ENCODE peak calls at places on chromosomes 4 and X, in six cellular contexts. C is MM.1S, N is neural progenitor cell, Z is HCT116, B is PC-3, X is SK-N-SH. T is an unnamed sample.

GRCh38 chr4:8642651-8643321 is 50.2 kb downstream of the CPZ start:
- DNase-seq in C (no peak), N (no peak), Z (no peak), B (no peak), X (no peak), T (no peak)

GRCh38 chr4:154004859-154005520 is 216.1 kb upstream of the SFRP2 start:
- DNase-seq in C (no peak), N (no peak), Z (no peak), B (no peak), X (no peak), T (peak)

GRCh38 chr4:126627255-126627654 is 1005.5 kb upstream of the INTU start:
- DNase-seq in C (no peak), N (peak), Z (peak), B (peak), X (peak), T (peak)

GRCh38 chr4:147801820-147802219 is 69.9 kb downstream of the ARHGAP10 start:
- DNase-seq in C (no peak), N (peak), Z (no peak), B (no peak), X (no peak), T (no peak)

GRCh38 chr4:187103351-187103750 is 379.7 kb upstream of the FAT1 start:
- DNase-seq in C (no peak), N (no peak), Z (no peak), B (no peak), X (no peak), T (no peak)

GRCh38 chr4:170226288-170226687 is 136.5 kb upstream of the AADAT start:
- DNase-seq in C (no peak), N (no peak), Z (no peak), B (peak), X (no peak), T (no peak)

GRCh38 chrX:153944140-153944799 is at the start of gene RENBP:
- DNase-seq in C (peak), N (peak), Z (no peak), B (no peak), X (peak), T (no peak)

GRCh38 chr4:54554339-54554990 is 103.3 kb upstream of the KIT start:
- DNase-seq in C (no peak), N (no peak), Z (no peak), B (peak), X (no peak), T (no peak)

GRCh38 chr4:124640037-124640730 is 72.3 kb downstream of the ANKRD50 start:
- DNase-seq in C (no peak), N (no peak), Z (peak), B (peak), X (no peak), T (peak)

GRCh38 chr4:172149329-172149728 is 336.1 kb downstream of the GALNTL6 start:
- DNase-seq in C (no peak), N (no peak), Z (no peak), B (no peak), X (no peak), T (no peak)

GRCh38 chr4:172142331-172142738 is 329.1 kb downstream of the GALNTL6 start:
- DNase-seq in C (no peak), N (no peak), Z (no peak), B (peak), X (no peak), T (peak)

GRCh38 chr4:172152284-172152683 is 339.1 kb downstream of the GALNTL6 start:
- DNase-seq in C (no peak), N (no peak), Z (no peak), B (no peak), X (no peak), T (no peak)

GRCh38 chr4:172143605-172144314 is 330.6 kb downstream of the GALNTL6 start:
- DNase-seq in C (no peak), N (no peak), Z (no peak), B (no peak), X (peak), T (no peak)

DNA sequence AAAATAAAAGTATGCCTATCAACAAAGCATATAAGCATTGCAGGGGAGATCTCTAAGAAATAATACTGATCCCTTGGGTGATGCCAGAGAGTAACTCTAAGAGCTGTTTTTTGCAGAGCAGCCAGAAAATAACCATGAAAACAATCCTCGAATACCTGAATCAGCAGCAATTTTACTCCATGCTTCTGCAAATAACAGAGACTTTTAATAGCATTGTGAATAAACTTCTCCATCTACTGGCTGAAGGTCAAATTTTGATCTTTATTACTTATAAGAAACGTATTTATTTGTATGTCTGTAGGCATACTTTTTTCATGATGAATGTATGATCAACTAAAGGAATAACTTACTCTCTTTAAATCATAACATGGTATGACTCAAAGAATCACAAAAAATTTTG is 334.5 kb downstream of the GALNTL6 start:
- DNase-seq in C (no peak), N (no peak), Z (no peak), B (peak), X (no peak), T (peak)
- TF ChIP-seq EZH2phosphoT487 in C (no peak), N (no peak), Z (no peak), B (no peak), X (no peak), T (no peak)

GRCh38 chrX:140157143-140157542 is 191.8 kb upstream of the CXorf66 start:
- DNase-seq in C (no peak), N (no peak), Z (no peak), B (no peak), X (no peak), T (no peak)
- H3K4me2 ChIP-seq in C (no peak), N (no peak), Z (no peak), B (no peak), X (no peak), T (no peak)

DNA sequence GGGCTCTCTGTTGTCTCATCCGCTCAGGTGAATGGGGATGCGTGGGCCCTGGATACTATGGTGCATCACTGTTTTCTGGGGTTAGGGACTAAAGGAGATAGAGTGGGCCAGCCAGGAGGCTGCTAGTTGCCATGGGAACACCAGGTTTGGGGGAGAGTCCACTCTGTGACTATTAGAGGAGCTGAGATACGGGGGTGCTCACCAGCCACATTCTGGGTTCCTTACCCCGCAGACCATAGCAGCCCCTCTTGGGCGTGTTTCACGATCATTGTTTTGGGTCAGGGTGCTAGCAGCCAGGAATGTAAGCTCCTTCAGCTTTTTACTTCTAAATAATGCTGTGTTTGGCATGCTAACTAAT is 4.6 kb downstream of the EFNB1 start:
- DNase-seq in C (no peak), N (no peak), Z (no peak), B (no peak), X (no peak), T (no peak)
- H3K9ac ChIP-seq in C (no peak), N (no peak), Z (no peak), B (no peak), X (no peak), T (no peak)

GRCh38 chrX:13109811-13110210 is 65.4 kb upstream of the FAM9C start:
- DNase-seq in C (no peak), N (no peak), Z (no peak), B (no peak), X (no peak), T (peak)
- TF ChIP-seq EZH2phosphoT487 in C (no peak), N (no peak), Z (no peak), B (no peak), X (no peak), T (no peak)

DNA sequence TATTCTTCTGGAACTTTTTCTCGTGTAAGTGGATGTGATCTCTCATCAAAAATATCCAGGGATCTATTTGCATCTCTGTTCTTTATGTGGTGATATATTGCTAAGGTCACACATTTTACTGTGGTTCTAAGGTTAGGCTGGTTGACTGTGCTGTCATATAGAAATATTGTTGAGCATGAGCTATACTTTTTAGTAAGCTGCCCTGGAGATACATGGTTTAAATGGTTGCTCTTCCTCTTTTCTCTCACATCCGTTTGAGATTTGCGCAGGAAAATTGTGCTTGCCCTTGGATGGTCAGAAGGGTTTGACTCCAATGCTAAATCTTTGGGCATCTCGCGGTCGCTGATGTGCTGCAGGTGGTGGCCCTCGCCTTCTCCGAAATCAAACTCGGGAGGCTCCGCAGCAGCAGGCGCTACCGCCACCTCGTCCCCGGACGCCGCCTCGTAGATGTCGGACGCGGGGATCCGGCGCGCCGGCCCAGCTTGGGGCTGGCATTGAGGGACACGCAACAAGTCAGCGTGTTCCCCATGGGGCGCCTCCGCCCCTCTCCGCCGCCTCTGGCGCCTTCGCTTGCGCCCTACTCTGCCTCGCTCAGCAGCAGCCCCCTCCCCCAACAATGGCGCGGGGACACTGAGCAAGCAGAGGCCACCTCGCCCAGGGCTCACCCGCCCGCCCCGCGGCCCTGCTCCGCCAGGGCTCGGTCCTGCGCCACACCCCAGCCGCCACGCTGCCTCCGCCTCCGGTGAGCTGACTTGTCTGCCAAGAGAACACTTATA is 154.5 kb downstream of the MSN start:
- DNase-seq in C (no peak), N (no peak), Z (no peak), B (no peak), X (no peak), T (peak)
- H3K4me2 ChIP-seq in C (no peak), N (no peak), Z (no peak), B (no peak), X (no peak), T (no peak)

DNA sequence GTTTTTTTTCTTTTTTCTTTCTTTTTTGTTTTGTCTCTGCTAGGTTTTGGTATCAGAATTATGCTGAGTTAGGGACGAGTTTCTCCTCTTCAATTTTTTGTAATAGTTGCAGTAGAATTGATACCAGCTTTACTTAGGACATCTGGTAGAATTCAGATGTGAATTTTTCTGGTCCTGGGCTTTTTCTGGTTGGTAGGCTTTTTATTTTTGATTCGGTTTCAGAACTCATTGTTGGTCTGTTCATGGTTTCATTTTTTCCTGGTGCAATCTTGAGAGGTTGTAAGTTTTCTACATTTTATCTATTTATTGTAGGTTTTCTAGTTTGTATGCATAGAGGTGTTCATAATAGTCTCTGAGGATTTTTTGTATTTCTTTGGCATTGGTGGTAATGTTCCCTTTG is 498.1 kb upstream of the CPEB2 start:
- DNase-seq in C (peak), N (no peak), Z (no peak), B (no peak), X (no peak), T (no peak)
- H3K9ac ChIP-seq in C (peak), N (no peak), Z (no peak), B (no peak), X (no peak), T (no peak)

GRCh38 chr4:151665442-151666127 is 95.2 kb downstream of the GATB start:
- DNase-seq in C (no peak), N (no peak), Z (no peak), B (no peak), X (no peak), T (no peak)

GRCh38 chr4:151666501-151666900 is 94.3 kb downstream of the GATB start:
- DNase-seq in C (no peak), N (no peak), Z (no peak), B (no peak), X (no peak), T (no peak)

GRCh38 chr4:151667666-151668065 is 93.1 kb downstream of the GATB start:
- DNase-seq in C (no peak), N (no peak), Z (no peak), B (no peak), X (no peak), T (no peak)

GRCh38 chr4:151668687-151669402 is 92.0 kb downstream of the GATB start:
- DNase-seq in C (no peak), N (no peak), Z (no peak), B (no peak), X (no peak), T (no peak)

DNA sequence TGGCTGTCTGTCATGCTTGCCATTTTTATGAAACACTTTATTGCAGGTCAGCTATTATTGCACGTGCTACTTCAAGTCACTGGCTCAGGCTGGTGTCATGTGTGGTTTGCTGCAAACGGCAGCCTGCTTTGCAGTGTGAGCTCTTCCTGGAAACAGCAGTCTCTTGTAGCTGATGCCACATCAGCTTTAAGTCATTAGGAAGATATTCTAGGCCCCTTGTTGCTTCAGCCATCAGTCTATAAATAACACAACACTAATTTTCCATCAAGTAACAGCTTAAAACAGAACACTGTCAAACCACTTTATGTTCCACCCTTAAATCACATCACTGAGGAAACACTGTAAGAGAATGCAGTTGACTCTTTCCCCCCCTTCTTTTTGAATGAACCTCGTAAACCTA is 93.8 kb downstream of the GATB start:
- DNase-seq in C (no peak), N (no peak), Z (no peak), B (no peak), X (no peak), T (peak)
- TF ChIP-seq EZH2phosphoT487 in C (no peak), N (no peak), Z (no peak), B (no peak), X (no peak), T (no peak)